ENCODE peak calls at places on chromosomes 4 and X, in nine cellular contexts. One of them, this sample, is unnamed.

GRCh38 chr4:122701061-122701460 is 31.4 kb upstream of the BBS12 start:
- DNase-seq in GM18507: no peak
- DNase-seq in GM04504: no peak
- DNase-seq in Peyer's patch: no peak
- DNase-seq in NCI-H1092 treated with DMSO at 0.1 percent for 48 hours: no peak
- DNase-seq in activated gamma-delta T cell: no peak
- DNase-seq in GM13976: no peak
- DNase-seq in Calu3: no peak
- DNase-seq in astrocyte of the spinal cord: no peak
- DNase-seq in this sample: no peak

GRCh38 chrX:115895678-115896329 is 274.7 kb upstream of the AGTR2 start:
- DNase-seq in GM18507: no peak
- DNase-seq in GM04504: no peak
- DNase-seq in Peyer's patch: no peak
- DNase-seq in NCI-H1092 treated with DMSO at 0.1 percent for 48 hours: no peak
- DNase-seq in activated gamma-delta T cell: no peak
- DNase-seq in GM13976: no peak
- DNase-seq in Calu3: no peak
- DNase-seq in astrocyte of the spinal cord: no peak
- DNase-seq in this sample: no peak

GRCh38 chr4:108210989-108211725 is 42.4 kb upstream of the LEF1 start:
- DNase-seq in GM18507: no peak
- DNase-seq in GM04504: no peak
- DNase-seq in Peyer's patch: no peak
- DNase-seq in NCI-H1092 treated with DMSO at 0.1 percent for 48 hours: no peak
- DNase-seq in activated gamma-delta T cell: no peak
- DNase-seq in GM13976: no peak
- DNase-seq in Calu3: no peak
- DNase-seq in astrocyte of the spinal cord: peak
- DNase-seq in this sample: no peak

GRCh38 chr4:87219648-87220093 is 747 bp downstream of the KLHL8 start:
- DNase-seq in GM18507: peak
- DNase-seq in GM04504: no peak
- DNase-seq in Peyer's patch: peak
- DNase-seq in NCI-H1092 treated with DMSO at 0.1 percent for 48 hours: peak
- DNase-seq in activated gamma-delta T cell: peak
- DNase-seq in GM13976: peak
- DNase-seq in Calu3: no peak
- DNase-seq in astrocyte of the spinal cord: no peak
- DNase-seq in this sample: peak

GRCh38 chrX:40544343-40545250 is 36.2 kb upstream of the ATP6AP2 start:
- DNase-seq in GM18507: no peak
- DNase-seq in GM04504: no peak
- DNase-seq in Peyer's patch: no peak
- DNase-seq in NCI-H1092 treated with DMSO at 0.1 percent for 48 hours: no peak
- DNase-seq in activated gamma-delta T cell: no peak
- DNase-seq in GM13976: no peak
- DNase-seq in Calu3: no peak
- DNase-seq in astrocyte of the spinal cord: no peak
- DNase-seq in this sample: no peak

GRCh38 chrX:2404816-2405215 is 96.0 kb downstream of the DHRSX start:
- DNase-seq in GM18507: no peak
- DNase-seq in GM04504: no peak
- DNase-seq in Peyer's patch: no peak
- DNase-seq in NCI-H1092 treated with DMSO at 0.1 percent for 48 hours: no peak
- DNase-seq in activated gamma-delta T cell: no peak
- DNase-seq in GM13976: no peak
- DNase-seq in Calu3: no peak
- DNase-seq in astrocyte of the spinal cord: no peak
- DNase-seq in this sample: no peak

GRCh38 chrX:40468033-40468979 is 112.5 kb upstream of the ATP6AP2 start:
- DNase-seq in GM18507: peak
- DNase-seq in GM04504: peak
- DNase-seq in Peyer's patch: peak
- DNase-seq in NCI-H1092 treated with DMSO at 0.1 percent for 48 hours: peak
- DNase-seq in activated gamma-delta T cell: no peak
- DNase-seq in GM13976: peak
- DNase-seq in Calu3: peak
- DNase-seq in astrocyte of the spinal cord: peak
- DNase-seq in this sample: no peak

GRCh38 chrX:71492086-71493065 is 40.5 kb upstream of the OGT start:
- DNase-seq in GM18507: peak
- DNase-seq in GM04504: peak
- DNase-seq in Peyer's patch: peak
- DNase-seq in NCI-H1092 treated with DMSO at 0.1 percent for 48 hours: peak
- DNase-seq in activated gamma-delta T cell: peak
- DNase-seq in GM13976: peak
- DNase-seq in Calu3: peak
- DNase-seq in astrocyte of the spinal cord: peak
- DNase-seq in this sample: peak

GRCh38 chrX:39969099-39969825 is 128.5 kb downstream of the BCOR start:
- DNase-seq in GM18507: no peak
- DNase-seq in GM04504: no peak
- DNase-seq in Peyer's patch: no peak
- DNase-seq in NCI-H1092 treated with DMSO at 0.1 percent for 48 hours: peak
- DNase-seq in activated gamma-delta T cell: no peak
- DNase-seq in GM13976: no peak
- DNase-seq in Calu3: no peak
- DNase-seq in astrocyte of the spinal cord: no peak
- DNase-seq in this sample: no peak

GRCh38 chrX:1249101-1249887 is 19.3 kb upstream of the CSF2RA start:
- DNase-seq in GM18507: no peak
- DNase-seq in GM04504: peak
- DNase-seq in Peyer's patch: no peak
- DNase-seq in NCI-H1092 treated with DMSO at 0.1 percent for 48 hours: no peak
- DNase-seq in activated gamma-delta T cell: no peak
- DNase-seq in GM13976: no peak
- DNase-seq in Calu3: peak
- DNase-seq in astrocyte of the spinal cord: no peak
- DNase-seq in this sample: peak

GRCh38 chr4:118765399-118765798 is 70.5 kb downstream of the SEC24D start:
- DNase-seq in GM18507: no peak
- DNase-seq in GM04504: peak
- DNase-seq in Peyer's patch: no peak
- DNase-seq in NCI-H1092 treated with DMSO at 0.1 percent for 48 hours: no peak
- DNase-seq in activated gamma-delta T cell: no peak
- DNase-seq in GM13976: no peak
- DNase-seq in Calu3: no peak
- DNase-seq in astrocyte of the spinal cord: peak
- DNase-seq in this sample: no peak

GRCh38 chr4:114479595-114479994 is 119.0 kb upstream of the UGT8 start:
- DNase-seq in GM18507: no peak
- DNase-seq in GM04504: no peak
- DNase-seq in Peyer's patch: no peak
- DNase-seq in NCI-H1092 treated with DMSO at 0.1 percent for 48 hours: peak
- DNase-seq in activated gamma-delta T cell: no peak
- DNase-seq in GM13976: no peak
- DNase-seq in Calu3: no peak
- DNase-seq in astrocyte of the spinal cord: no peak
- DNase-seq in this sample: no peak